ENCODE peak calls at places on chromosomes 1 and 21, in four cellular contexts. O, H, M and F are unnamed samples.

GRCh38 chr1:27346991-27347627 is 5.3 kb downstream of the SYTL1 start:
- DNase-seq in O (no peak), H (no peak), M (no peak), F (peak)

GRCh38 chr1:218514694-218515093 is 169.6 kb downstream of the TGFB2 start:
- DNase-seq in O (no peak), H (no peak), M (no peak), F (no peak)

GRCh38 chr1:48061162-48062136 is 64.3 kb upstream of the TRABD2B start:
- DNase-seq in O (no peak), H (no peak), M (peak), F (peak)

GRCh38 chr1:113868387-113869083 is 3.0 kb downstream of the PTPN22 start:
- DNase-seq in O (no peak), H (no peak), M (no peak), F (peak)

GRCh38 chr1:184160236-184160635 is 108.7 kb downstream of the TSEN15 start:
- DNase-seq in O (no peak), H (no peak), M (no peak), F (no peak)

GRCh38 chr1:150513275-150513885 is 2.2 kb upstream of the FALEC start:
- DNase-seq in O (peak), H (no peak), M (no peak), F (no peak)

GRCh38 chr1:38586993-38587646 is 272.5 kb downstream of the RRAGC start:
- DNase-seq in O (peak), H (peak), M (no peak), F (peak)

GRCh38 chr1:86218859-86219258 is 62.3 kb upstream of the COL24A1 start:
- DNase-seq in O (no peak), H (no peak), M (no peak), F (no peak)

GRCh38 chr1:210505601-210506564 is 177.2 kb downstream of the HHAT start:
- DNase-seq in O (no peak), H (no peak), M (no peak), F (no peak)

GRCh38 chr1:25952851-25953401 is 44.9 kb downstream of the PAFAH2 start:
- DNase-seq in O (no peak), H (no peak), M (peak), F (no peak)

GRCh38 chr1:32249831-32250525 is 1.1 kb upstream of the LCK start:
- DNase-seq in O (no peak), H (peak), M (no peak), F (peak)

GRCh38 chr1:66943361-66943969 is 18.7 kb downstream of the MIER1 start:
- DNase-seq in O (no peak), H (no peak), M (no peak), F (no peak)

GRCh38 chr21:45299864-45300785 is 12.4 kb upstream of the POFUT2 start:
- DNase-seq in O (peak), H (no peak), M (peak), F (no peak)

GRCh38 chr21:42234464-42235241 is 15.7 kb downstream of the ABCG1 start:
- DNase-seq in O (peak), H (peak), M (peak), F (peak)

GRCh38 chr1:9663257-9663656 is 11.7 kb downstream of the PIK3CD start:
- DNase-seq in O (no peak), H (no peak), M (no peak), F (no peak)

GRCh38 chr1:208445710-208446702 is 201.8 kb upstream of the PLXNA2 start:
- DNase-seq in O (no peak), H (no peak), M (no peak), F (no peak)

GRCh38 chr1:205936846-205937707 is 6.2 kb downstream of the SLC26A9 start:
- DNase-seq in O (no peak), H (no peak), M (no peak), F (peak)

GRCh38 chr1:55572878-55573734 is 357.9 kb upstream of the USP24 start:
- DNase-seq in O (no peak), H (no peak), M (no peak), F (peak)

GRCh38 chr1:84675106-84675505 is 15.2 kb downstream of the SSX2IP start:
- DNase-seq in O (no peak), H (no peak), M (no peak), F (no peak)

GRCh38 chr1:154316704-154317103 is 4.2 kb upstream of the AQP10 start:
- DNase-seq in O (no peak), H (no peak), M (no peak), F (no peak)

GRCh38 chr1:185720633-185721272 is 13.4 kb upstream of the HMCN1 start:
- DNase-seq in O (no peak), H (no peak), M (no peak), F (peak)

GRCh38 chr1:6621429-6622391 is 3.0 kb upstream of the THAP3 start:
- DNase-seq in O (no peak), H (no peak), M (no peak), F (no peak)

GRCh38 chr1:77888429-77889239 is at the start of gene NEXN:
- DNase-seq in O (peak), H (peak), M (peak), F (peak)

GRCh38 chr1:18360251-18360650 is 120.5 kb upstream of the KLHDC7A start:
- DNase-seq in O (no peak), H (no peak), M (no peak), F (no peak)

GRCh38 chr1:198157847-198158765 is 1.3 kb downstream of the NEK7 start:
- DNase-seq in O (no peak), H (peak), M (no peak), F (peak)

GRCh38 chr1:59816318-59816878 is 1.6 kb downstream of the HOOK1 start:
- DNase-seq in O (no peak), H (no peak), M (no peak), F (no peak)

GRCh38 chr1:203548917-203549708 is 55.2 kb downstream of the OPTC start:
- DNase-seq in O (no peak), H (no peak), M (no peak), F (no peak)